ENCODE peak calls at places on chromosomes 13 and 19, in eight cellular contexts. R, Z, K, E, Q, H, L and X are unnamed samples.
A peak's percentile ranks its signal among the peaks of the same experiment; 100 is the strongest.

GRCh38 chr13:50122465-50122864 is 107.2 kb downstream of the KCNRG start:
- DNase-seq in K (no peak), R (no peak), Q (no peak), H (no peak), L (no peak), Z (no peak), E (no peak), X (no peak)

GRCh38 chr13:25084101-25084500 is 11.8 kb upstream of the PABPC3 start:
- DNase-seq in Q (no peak), R (no peak), Z (no peak), L (no peak), H (no peak), K (no peak), E (no peak), X (no peak)

GRCh38 chr19:15129856-15130580 is 22.8 kb downstream of the SYDE1 start:
- DNase-seq in H (no peak), Q (no peak), Z (no peak), K (peak; percentile 93), R (no peak), E (no peak), L (no peak), X (no peak)

GRCh38 chr13:33927315-33927714 is 109.4 kb downstream of the RFC3 start:
- DNase-seq in Z (no peak), R (no peak), K (no peak), Q (peak; percentile 63), H (no peak), L (no peak), E (no peak), X (no peak)

GRCh38 chr13:39273953-39274352 is 235.7 kb downstream of the NHLRC3 start:
- DNase-seq in R (no peak), Z (no peak), H (no peak), Q (no peak), E (no peak), K (no peak), L (no peak), X (no peak)

GRCh38 chr13:111215081-111216047 is 100.3 kb downstream of the ARHGEF7 start:
- DNase-seq in R (peak; percentile 51), Q (no peak), Z (no peak), H (no peak), L (no peak), K (no peak), E (no peak), X (no peak)

GRCh38 chr19:53536223-53536543 is 1.8 kb upstream of the ZNF331 start:
- DNase-seq in E (no peak), K (no peak), R (no peak), H (no peak), Z (no peak), Q (no peak), L (no peak), X (no peak)

GRCh38 chr13:82259284-82259683 is 1623.0 kb downstream of the SLITRK1 start:
- DNase-seq in Q (no peak), R (no peak), K (no peak), Z (no peak), H (no peak), L (no peak), E (no peak), X (no peak)

GRCh38 chr13:38628554-38628953 is 58.3 kb upstream of the FREM2 start:
- DNase-seq in E (no peak), L (no peak), K (no peak), R (no peak), Z (no peak), H (no peak), Q (no peak), X (no peak)

GRCh38 chr13:45292176-45292575 is 48.8 kb downstream of the TPT1 start:
- DNase-seq in K (peak; percentile 96), Z (no peak), E (no peak), R (no peak), L (no peak), H (no peak), Q (no peak), X (no peak)

GRCh38 chr19:19651076-19651475 is 7.6 kb upstream of the GMIP start:
- DNase-seq in H (no peak), L (no peak), K (no peak), Z (no peak), R (no peak), Q (no peak), E (peak; percentile 68), X (no peak)

GRCh38 chr19:32223595-32224370 is 121.6 kb upstream of the ZNF507 start:
- DNase-seq in E (no peak), K (no peak), H (no peak), L (no peak), R (no peak), Q (no peak), Z (no peak), X (no peak)

GRCh38 chr19:51948979-51949378 is 21.7 kb downstream of the ZNF613 start:
- DNase-seq in R (no peak), Z (no peak), E (peak; percentile 32), L (no peak), K (no peak), H (no peak), Q (peak; percentile 68), X (no peak)

GRCh38 chr13:39588384-39588783 is 14.6 kb downstream of the LHFPL6 start:
- DNase-seq in K (no peak), H (no peak), Z (no peak), E (no peak), R (no peak), Q (no peak), L (no peak), X (no peak)

GRCh38 chr13:33494596-33495214 is 209.2 kb upstream of the STARD13 start:
- DNase-seq in Q (peak; percentile 99), K (peak; percentile 42), H (no peak), E (no peak), R (no peak), L (no peak), Z (no peak), X (no peak)

GRCh38 chr13:83634601-83635000 is 247.7 kb downstream of the SLITRK1 start:
- DNase-seq in H (no peak), R (no peak), K (no peak), Q (no peak), L (no peak), E (no peak), Z (no peak), X (no peak)

GRCh38 chr13:99355267-99356215 is 48.3 kb upstream of the GPR183 start:
- DNase-seq in L (no peak), E (no peak), K (no peak), Q (no peak), R (no peak), Z (no peak), H (no peak), X (no peak)

GRCh38 chr13:36516225-36516624 is 83.9 kb downstream of the CCNA1 start:
- DNase-seq in E (no peak), H (no peak), R (no peak), K (no peak), Z (no peak), Q (no peak), L (no peak), X (no peak)

GRCh38 chr13:102311901-102312300 is 89.9 kb downstream of the FGF14 start:
- DNase-seq in Q (no peak), Z (no peak), K (no peak), E (no peak), R (no peak), H (no peak), L (no peak), X (no peak)

GRCh38 chr13:113364933-113365371 is 1.0 kb upstream of the GRTP1 start:
- DNase-seq in E (no peak), L (no peak), Z (no peak), Q (no peak), K (no peak), R (peak; percentile 61), H (no peak), X (no peak)

GRCh38 chr19:45874620-45874966 is 10.5 kb downstream of the FOXA3 start:
- DNase-seq in Q (no peak), E (no peak), L (no peak), H (no peak), Z (no peak), R (no peak), K (no peak), X (no peak)

GRCh38 chr19:52923782-52924593 is 760 bp upstream of the ZNF888 start:
- DNase-seq in K (no peak), E (no peak), H (no peak), L (no peak), Q (peak; percentile 45), R (peak; percentile 80), Z (no peak), X (no peak)

GRCh38 chr19:58227964-58228583 is 640 bp upstream of the ZNF544 start:
- DNase-seq in H (no peak), K (no peak), Q (peak; percentile 43), L (no peak), Z (no peak), R (no peak), E (peak; percentile 50), X (no peak)

GRCh38 chr13:44969858-44970484 is 19.3 kb downstream of the NUFIP1 start:
- DNase-seq in L (no peak), R (no peak), Q (peak; percentile 59), Z (no peak), E (no peak), K (peak; percentile 57), H (no peak), X (no peak)

GRCh38 chr13:46633416-46633815 is 80.4 kb downstream of the LRCH1 start:
- DNase-seq in H (no peak), L (no peak), R (no peak), Q (peak; percentile 83), K (no peak), E (no peak), Z (no peak), X (no peak)

GRCh38 chr13:107301724-107302374 is 733.9 kb upstream of the ARGLU1 start:
- DNase-seq in H (no peak), E (no peak), Q (peak; percentile 48), K (no peak), L (no peak), R (no peak), Z (no peak), X (no peak)

GRCh38 chr13:38308736-38309135 is 40.9 kb upstream of the UFM1 start:
- DNase-seq in Q (peak; percentile 98), H (no peak), E (no peak), R (no peak), Z (no peak), K (peak; percentile 96), L (no peak), X (no peak)

GRCh38 chr13:114025432-114026127 is 51.7 kb upstream of the C13orf46 start:
- DNase-seq in Q (peak; percentile 58), K (no peak), E (no peak), L (no peak), R (no peak), Z (no peak), H (no peak), X (no peak)

GRCh38 chr19:33429891-33430673 is 56.6 kb downstream of the CEBPG start:
- DNase-seq in E (no peak), Z (no peak), K (no peak), R (no peak), Q (no peak), L (no peak), H (no peak), X (no peak)

GRCh38 chr13:22278336-22278929 is 607.6 kb downstream of the FGF9 start:
- DNase-seq in L (peak; percentile 60), Z (peak; percentile 59), R (peak; percentile 73), E (peak; percentile 1), H (peak; percentile 72), K (no peak), Q (no peak), X (no peak)

GRCh38 chr19:41299046-41299754 is 10.8 kb upstream of the CCDC97 start:
- DNase-seq in H (no peak), Q (no peak), K (no peak), E (peak; percentile 16), L (no peak), R (peak; percentile 75), Z (no peak), X (no peak)

GRCh38 chr19:860481-861098 is 1.1 kb downstream of the CFD start:
- DNase-seq in H (no peak), R (no peak), Q (peak; percentile 70), E (no peak), L (peak; percentile 42), Z (peak; percentile 46), K (peak; percentile 54), X (no peak)

GRCh38 chr19:18776288-18776594 is 14.9 kb downstream of the COMP start:
- DNase-seq in Z (no peak), E (no peak), H (no peak), Q (peak; percentile 63), R (no peak), K (no peak), L (no peak), X (no peak)